ENCODE peak calls at places on chromosomes 7 and 10, in seven cellular contexts. One of them, this sample, is unnamed.

GRCh38 chr7:45696476-45696875 is 122.3 kb downstream of the ADCY1 start:
- DNase-seq in transverse colon: no peak
- DNase-seq in K562: no peak
- DNase-seq in sigmoid colon: no peak
- DNase-seq in endothelial cell of umbilical vein: no peak
- DNase-seq in breast epithelium: peak
- DNase-seq in SK-N-SH: no peak
- DNase-seq in this sample: no peak

GRCh38 chr7:70647801-70648491 is 484.0 kb upstream of the GALNT17 start:
- DNase-seq in transverse colon: peak
- DNase-seq in SK-N-SH: no peak
- DNase-seq in endothelial cell of umbilical vein: no peak
- DNase-seq in breast epithelium: no peak
- DNase-seq in K562: no peak
- DNase-seq in sigmoid colon: no peak
- DNase-seq in this sample: no peak

GRCh38 chr7:134362587-134363483 is 46.1 kb upstream of the SLC35B4 start:
- DNase-seq in endothelial cell of umbilical vein: no peak
- DNase-seq in transverse colon: no peak
- DNase-seq in K562: no peak
- DNase-seq in sigmoid colon: no peak
- DNase-seq in SK-N-SH: no peak
- DNase-seq in breast epithelium: no peak
- DNase-seq in this sample: no peak

GRCh38 chr10:114708084-114708483 is 50.0 kb upstream of the ABLIM1 start:
- DNase-seq in breast epithelium: no peak
- DNase-seq in SK-N-SH: no peak
- DNase-seq in sigmoid colon: no peak
- DNase-seq in endothelial cell of umbilical vein: no peak
- DNase-seq in K562: no peak
- DNase-seq in transverse colon: no peak
- DNase-seq in this sample: no peak

GRCh38 chr7:46385662-46386309 is 464.7 kb upstream of the IGFBP3 start:
- DNase-seq in endothelial cell of umbilical vein: peak
- DNase-seq in SK-N-SH: no peak
- DNase-seq in sigmoid colon: no peak
- DNase-seq in K562: no peak
- DNase-seq in transverse colon: no peak
- DNase-seq in breast epithelium: no peak
- DNase-seq in this sample: no peak

GRCh38 chr7:114835303-114835702 is 86.6 kb upstream of the MDFIC start:
- DNase-seq in transverse colon: no peak
- DNase-seq in SK-N-SH: no peak
- DNase-seq in breast epithelium: no peak
- DNase-seq in K562: no peak
- DNase-seq in sigmoid colon: no peak
- DNase-seq in endothelial cell of umbilical vein: no peak
- DNase-seq in this sample: no peak

GRCh38 chr7:133081119-133081604 is 728 bp downstream of the CHCHD3 start:
- DNase-seq in endothelial cell of umbilical vein: no peak
- DNase-seq in SK-N-SH: peak
- DNase-seq in breast epithelium: no peak
- DNase-seq in K562: peak
- DNase-seq in sigmoid colon: no peak
- DNase-seq in transverse colon: peak
- DNase-seq in this sample: no peak

GRCh38 chr7:122887198-122887597 is 938 bp upstream of the CADPS2 start:
- DNase-seq in sigmoid colon: peak
- DNase-seq in SK-N-SH: peak
- DNase-seq in K562: no peak
- DNase-seq in transverse colon: peak
- DNase-seq in endothelial cell of umbilical vein: peak
- DNase-seq in breast epithelium: peak
- DNase-seq in this sample: no peak

GRCh38 chr7:47764746-47765145 is 182.8 kb upstream of the TNS3 start:
- DNase-seq in SK-N-SH: no peak
- DNase-seq in K562: no peak
- DNase-seq in transverse colon: no peak
- DNase-seq in sigmoid colon: no peak
- DNase-seq in endothelial cell of umbilical vein: no peak
- DNase-seq in breast epithelium: no peak
- DNase-seq in this sample: no peak

GRCh38 chr10:117139581-117140524 is 1.8 kb upstream of the VAX1 start:
- DNase-seq in sigmoid colon: no peak
- DNase-seq in breast epithelium: no peak
- DNase-seq in SK-N-SH: peak
- DNase-seq in endothelial cell of umbilical vein: no peak
- DNase-seq in K562: no peak
- DNase-seq in transverse colon: no peak
- DNase-seq in this sample: no peak

GRCh38 chr10:131316321-131317075 is 5.0 kb upstream of the TCERG1L start:
- DNase-seq in breast epithelium: no peak
- DNase-seq in sigmoid colon: no peak
- DNase-seq in SK-N-SH: no peak
- DNase-seq in endothelial cell of umbilical vein: no peak
- DNase-seq in transverse colon: no peak
- DNase-seq in K562: no peak
- DNase-seq in this sample: no peak

GRCh38 chr10:46028584-46029570 is 1.5 kb downstream of the NCOA4 start:
- DNase-seq in endothelial cell of umbilical vein: peak
- DNase-seq in breast epithelium: no peak
- DNase-seq in SK-N-SH: peak
- DNase-seq in transverse colon: peak
- DNase-seq in sigmoid colon: no peak
- DNase-seq in K562: no peak
- DNase-seq in this sample: peak

GRCh38 chr7:55485501-55486171 is 86.7 kb downstream of the VOPP1 start:
- DNase-seq in SK-N-SH: no peak
- DNase-seq in endothelial cell of umbilical vein: no peak
- DNase-seq in transverse colon: no peak
- DNase-seq in K562: no peak
- DNase-seq in sigmoid colon: no peak
- DNase-seq in breast epithelium: no peak
- DNase-seq in this sample: no peak

GRCh38 chr10:112960151-112960681 is 10.2 kb downstream of the TCF7L2 start:
- DNase-seq in transverse colon: no peak
- DNase-seq in SK-N-SH: no peak
- DNase-seq in breast epithelium: no peak
- DNase-seq in sigmoid colon: no peak
- DNase-seq in endothelial cell of umbilical vein: no peak
- DNase-seq in K562: no peak
- DNase-seq in this sample: no peak

GRCh38 chr7:84629216-84629615 is 434.6 kb upstream of the SEMA3A start:
- DNase-seq in breast epithelium: no peak
- DNase-seq in SK-N-SH: no peak
- DNase-seq in K562: no peak
- DNase-seq in transverse colon: no peak
- DNase-seq in sigmoid colon: no peak
- DNase-seq in endothelial cell of umbilical vein: no peak
- DNase-seq in this sample: no peak

GRCh38 chr10:28367865-28368541 is 65.1 kb upstream of the MPP7 start:
- DNase-seq in K562: no peak
- DNase-seq in endothelial cell of umbilical vein: no peak
- DNase-seq in sigmoid colon: no peak
- DNase-seq in transverse colon: peak
- DNase-seq in breast epithelium: no peak
- DNase-seq in SK-N-SH: no peak
- DNase-seq in this sample: peak

GRCh38 chr7:85226401-85227085 is 39.7 kb upstream of the SEMA3D start:
- DNase-seq in transverse colon: no peak
- DNase-seq in K562: no peak
- DNase-seq in endothelial cell of umbilical vein: no peak
- DNase-seq in SK-N-SH: no peak
- DNase-seq in sigmoid colon: no peak
- DNase-seq in breast epithelium: no peak
- DNase-seq in this sample: no peak

GRCh38 chr7:18019562-18019961 is 8.1 kb downstream of the PRPS1L1 start:
- DNase-seq in SK-N-SH: no peak
- DNase-seq in endothelial cell of umbilical vein: peak
- DNase-seq in sigmoid colon: no peak
- DNase-seq in transverse colon: no peak
- DNase-seq in breast epithelium: no peak
- DNase-seq in K562: no peak
- DNase-seq in this sample: peak

DNA sequence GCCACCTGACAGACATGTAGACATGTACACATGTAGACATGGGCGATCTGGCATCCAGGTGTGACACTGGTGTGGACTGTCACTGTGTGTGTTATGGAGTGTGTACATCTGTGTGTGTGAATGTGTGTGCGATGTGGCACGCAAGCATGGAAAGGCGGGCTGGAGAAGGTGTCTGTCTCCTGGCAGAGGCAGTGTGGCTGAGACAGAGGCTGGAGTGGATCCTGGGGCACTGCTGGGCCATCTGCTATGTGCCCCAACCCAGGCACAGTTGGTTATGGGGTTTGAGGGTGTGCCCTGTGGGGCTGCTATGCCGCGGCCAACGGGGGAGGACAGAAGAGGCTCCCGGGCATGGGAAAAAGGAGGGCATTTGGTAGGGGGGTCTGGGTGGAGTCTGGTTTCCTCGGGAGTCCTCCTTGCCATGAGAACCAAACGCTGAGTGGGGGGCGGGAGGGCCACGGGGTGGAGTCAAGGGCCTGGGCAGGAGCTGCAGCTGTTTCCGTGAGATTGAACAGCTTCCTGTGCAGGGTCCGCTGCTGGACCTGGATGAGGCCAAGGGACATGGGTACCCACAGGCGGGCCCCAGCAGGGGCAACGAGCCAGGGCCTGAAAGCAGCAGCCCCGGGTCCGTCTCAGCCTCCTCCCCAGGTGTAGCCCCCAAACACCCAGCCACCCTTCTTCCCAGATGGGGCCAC is 1.3 kb downstream of the ELN start:
- DNase-seq in endothelial cell of umbilical vein: peak
- DNase-seq in K562: no peak
- DNase-seq in transverse colon: no peak
- DNase-seq in breast epithelium: no peak
- DNase-seq in SK-N-SH: no peak
- DNase-seq in sigmoid colon: no peak
- DNase-seq in this sample: no peak
- TF ChIP-seq POLR2AphosphoS5 in endothelial cell of umbilical vein: no peak
- TF ChIP-seq POLR2AphosphoS5 in K562: no peak
- TF ChIP-seq POLR2AphosphoS5 in transverse colon: no peak
- TF ChIP-seq POLR2AphosphoS5 in breast epithelium: no peak
- TF ChIP-seq POLR2AphosphoS5 in SK-N-SH: no peak
- TF ChIP-seq POLR2AphosphoS5 in sigmoid colon: no peak
- TF ChIP-seq POLR2AphosphoS5 in this sample: no peak

GRCh38 chr7:23332193-23332592 is 33.1 kb downstream of the MALSU1 start:
- DNase-seq in sigmoid colon: no peak
- DNase-seq in endothelial cell of umbilical vein: peak
- DNase-seq in transverse colon: no peak
- DNase-seq in breast epithelium: no peak
- DNase-seq in SK-N-SH: no peak
- DNase-seq in K562: no peak
- DNase-seq in this sample: no peak

GRCh38 chr7:23333671-23334246 is 34.6 kb downstream of the MALSU1 start:
- DNase-seq in transverse colon: no peak
- DNase-seq in SK-N-SH: no peak
- DNase-seq in K562: no peak
- DNase-seq in endothelial cell of umbilical vein: peak
- DNase-seq in breast epithelium: no peak
- DNase-seq in sigmoid colon: no peak
- DNase-seq in this sample: no peak

GRCh38 chr7:23334482-23335056 is 35.4 kb downstream of the MALSU1 start:
- DNase-seq in sigmoid colon: no peak
- DNase-seq in K562: no peak
- DNase-seq in SK-N-SH: no peak
- DNase-seq in transverse colon: no peak
- DNase-seq in breast epithelium: peak
- DNase-seq in endothelial cell of umbilical vein: peak
- DNase-seq in this sample: no peak

GRCh38 chr7:23331132-23331531 is 32.0 kb downstream of the MALSU1 start:
- DNase-seq in K562: no peak
- DNase-seq in breast epithelium: no peak
- DNase-seq in endothelial cell of umbilical vein: no peak
- DNase-seq in transverse colon: no peak
- DNase-seq in sigmoid colon: no peak
- DNase-seq in SK-N-SH: no peak
- DNase-seq in this sample: no peak

DNA sequence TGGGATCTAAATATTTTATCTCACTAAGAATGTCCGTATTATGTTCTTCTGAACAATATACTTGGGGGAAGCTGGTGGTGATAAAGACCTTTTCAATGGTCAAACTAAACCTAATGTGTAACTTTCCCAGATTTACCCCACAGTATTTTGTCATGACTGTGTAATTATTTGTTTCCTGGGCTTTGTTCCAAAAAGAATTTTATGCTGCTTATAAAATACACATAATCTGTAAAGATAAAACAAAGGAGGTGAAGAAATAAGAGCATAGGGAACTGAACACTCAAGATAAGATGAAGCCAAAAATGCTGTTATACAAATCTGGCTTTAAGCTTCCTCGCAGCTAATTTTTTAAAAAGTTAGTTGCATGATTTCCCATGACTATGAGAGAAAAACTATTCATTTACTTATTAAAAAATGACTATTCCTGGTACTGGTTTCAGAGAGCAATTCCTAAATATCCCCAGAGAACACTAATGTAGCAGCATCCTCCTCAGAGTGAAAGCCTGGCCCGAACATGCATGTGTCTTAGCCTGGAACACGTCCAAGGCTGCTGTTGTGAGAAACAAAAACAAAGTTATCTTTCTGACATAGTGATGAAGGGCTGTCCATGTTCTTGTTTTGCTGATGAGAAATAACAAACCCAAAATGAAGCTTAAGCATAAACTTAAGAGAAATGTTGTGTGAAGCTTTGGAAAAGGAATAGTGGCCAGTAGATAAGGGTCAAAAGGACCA is 33.9 kb downstream of the MALSU1 start:
- DNase-seq in SK-N-SH: peak
- DNase-seq in endothelial cell of umbilical vein: peak
- DNase-seq in K562: no peak
- DNase-seq in transverse colon: no peak
- DNase-seq in breast epithelium: no peak
- DNase-seq in sigmoid colon: no peak
- DNase-seq in this sample: no peak
- H3K27ac ChIP-seq in SK-N-SH: peak
- H3K27ac ChIP-seq in endothelial cell of umbilical vein: peak
- H3K27ac ChIP-seq in K562: no peak
- H3K27ac ChIP-seq in transverse colon: peak
- H3K27ac ChIP-seq in breast epithelium: peak
- H3K27ac ChIP-seq in sigmoid colon: peak
- H3K27ac ChIP-seq in this sample: peak

DNA sequence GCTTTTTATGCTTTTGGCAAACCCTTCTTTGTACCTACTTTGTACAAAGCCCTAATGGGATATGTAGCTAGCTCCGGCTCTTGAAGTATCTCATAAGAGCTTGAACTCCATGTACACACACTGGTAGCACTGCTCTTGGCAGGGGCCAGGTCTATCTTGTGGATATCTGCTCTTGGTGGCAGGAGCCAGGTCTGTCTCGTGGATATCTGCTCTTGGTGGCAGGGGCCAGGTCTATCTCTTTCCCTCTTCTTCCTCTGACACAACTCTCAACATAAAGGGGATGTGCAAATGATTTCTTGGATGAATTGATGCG is 91.9 kb downstream of the WNT2 start:
- DNase-seq in endothelial cell of umbilical vein: no peak
- DNase-seq in SK-N-SH: no peak
- DNase-seq in sigmoid colon: no peak
- DNase-seq in transverse colon: no peak
- DNase-seq in K562: no peak
- DNase-seq in breast epithelium: no peak
- DNase-seq in this sample: no peak
- TF ChIP-seq POLR2AphosphoS5 in endothelial cell of umbilical vein: no peak
- TF ChIP-seq POLR2AphosphoS5 in SK-N-SH: no peak
- TF ChIP-seq POLR2AphosphoS5 in sigmoid colon: no peak
- TF ChIP-seq POLR2AphosphoS5 in transverse colon: no peak
- TF ChIP-seq POLR2AphosphoS5 in K562: no peak
- TF ChIP-seq POLR2AphosphoS5 in breast epithelium: no peak
- TF ChIP-seq POLR2AphosphoS5 in this sample: no peak

GRCh38 chr10:16386855-16387254 is 50.0 kb upstream of the PTER start:
- DNase-seq in endothelial cell of umbilical vein: no peak
- DNase-seq in SK-N-SH: no peak
- DNase-seq in K562: no peak
- DNase-seq in breast epithelium: no peak
- DNase-seq in transverse colon: no peak
- DNase-seq in sigmoid colon: no peak
- DNase-seq in this sample: no peak
- H3K27ac ChIP-seq in endothelial cell of umbilical vein: no peak
- H3K27ac ChIP-seq in SK-N-SH: no peak
- H3K27ac ChIP-seq in K562: no peak
- H3K27ac ChIP-seq in breast epithelium: no peak
- H3K27ac ChIP-seq in transverse colon: no peak
- H3K27ac ChIP-seq in sigmoid colon: no peak
- H3K27ac ChIP-seq in this sample: no peak

This sample was measured in SK-N-MC.